ENCODE peak calls at places on chromosomes 16 and 17, in eight cellular contexts. D is activated CD8-positive, alpha-beta T cell treated with anti-CD3 and anti-CD28 coated beads for 36 hours; U is dorsolateral prefrontal cortex; Q is transverse colon; E is GM10248; H is endothelial cell; P is fibroblast of pulmonary artery; G is gastrocnemius medialis. S is an unnamed sample.
A peak's percentile ranks its signal among the peaks of the same experiment; 100 is the strongest.

GRCh38 chr16:59296002-59296401 is 561.9 kb upstream of the GOT2 start:
- DNase-seq in D (no peak), U (no peak), Q (no peak), E (no peak), H (no peak), P (no peak), G (no peak), S (no peak)

GRCh38 chr16:62035115-62036092 is 834 bp downstream of the CDH8 start:
- DNase-seq in D (no peak), U (peak; percentile 51), Q (no peak), E (no peak), H (peak; percentile 51), P (no peak), G (no peak), S (no peak)

GRCh38 chr17:28612936-28613872 is 781 bp downstream of the RSKR start:
- DNase-seq in D (peak; percentile 55), U (no peak), Q (peak; percentile 21), E (peak; percentile 39), H (peak; percentile 62), P (peak; percentile 54), G (no peak), S (peak; percentile 53)

GRCh38 chr16:8686031-8686621 is 11.7 kb downstream of the ABAT start:
- DNase-seq in D (no peak), U (peak; percentile 57), Q (peak; percentile 23), E (no peak), H (no peak), P (no peak), G (no peak), S (no peak)

GRCh38 chr17:82588266-82589175 is 59.7 kb downstream of the WDR45B start:
- DNase-seq in D (no peak), U (no peak), Q (no peak), E (no peak), H (no peak), P (no peak), G (no peak), S (no peak)

GRCh38 chr17:42288985-42289862 is 926 bp downstream of the STAT5A start:
- DNase-seq in D (peak; percentile 72), U (peak; percentile 45), Q (peak; percentile 68), E (peak; percentile 60), H (no peak), P (no peak), G (peak; percentile 48), S (peak; percentile 70)

GRCh38 chr17:921161-921560 is 58.4 kb downstream of the NXN start:
- DNase-seq in D (no peak), U (no peak), Q (no peak), E (no peak), H (no peak), P (no peak), G (peak; percentile 41), S (no peak)

GRCh38 chr16:89187337-89188063 is 12.8 kb downstream of the SLC22A31 start:
- DNase-seq in D (peak; percentile 66), U (no peak), Q (no peak), E (no peak), H (no peak), P (peak; percentile 38), G (no peak), S (no peak)

GRCh38 chr17:28381141-28381825 is 9.8 kb downstream of the SARM1 start:
- DNase-seq in D (peak; percentile 52), U (no peak), Q (peak; percentile 47), E (peak; percentile 52), H (peak; percentile 74), P (no peak), G (no peak), S (peak; percentile 69)

GRCh38 chr17:65515512-65515911 is 45.9 kb downstream of the AXIN2 start:
- DNase-seq in D (no peak), U (no peak), Q (no peak), E (no peak), H (no peak), P (no peak), G (no peak), S (no peak)

GRCh38 chr17:67376509-67376891 is 581 bp upstream of the PITPNC1 start:
- DNase-seq in D (peak; percentile 48), U (no peak), Q (peak; percentile 21), E (no peak), H (no peak), P (no peak), G (no peak), S (peak; percentile 38)

GRCh38 chr17:59779521-59779920 is 72.1 kb downstream of the VMP1 start:
- DNase-seq in D (no peak), U (no peak), Q (no peak), E (no peak), H (no peak), P (no peak), G (no peak), S (no peak)
- TF ChIP-seq CTCF in D (no peak), U (no peak), Q (no peak), E (no peak), H (no peak), P (no peak), G (no peak), S (no peak)

GRCh38 chr17:43365356-43365755 is 33.4 kb upstream of the ARL4D start:
- DNase-seq in D (no peak), U (no peak), Q (no peak), E (no peak), H (no peak), P (no peak), G (no peak), S (no peak)
- TF ChIP-seq CTCF in D (peak; percentile 54), U (no peak), Q (peak; percentile 15), E (no peak), H (peak; percentile 34), P (peak; percentile 26), G (no peak), S (no peak)

GRCh38 chr17:3893003-3893719 is at the start of gene CAMKK1:
- DNase-seq in D (peak; percentile 90), U (peak; percentile 79), Q (peak; percentile 94), E (peak; percentile 99), H (peak; percentile 89), P (peak; percentile 81), G (peak; percentile 84), S (peak; percentile 100)
- TF ChIP-seq CTCF in D (no peak), U (peak; percentile 22), Q (no peak), E (no peak), H (no peak), P (no peak), G (no peak), S (no peak)

GRCh38 chr17:75239214-75239613 is 22.2 kb downstream of the GGA3 start:
- DNase-seq in D (no peak), U (no peak), Q (no peak), E (no peak), H (no peak), P (no peak), G (no peak), S (no peak)

GRCh38 chr17:75239778-75240393 is 21.5 kb downstream of the GGA3 start:
- DNase-seq in D (no peak), U (no peak), Q (no peak), E (no peak), H (no peak), P (no peak), G (no peak), S (no peak)

GRCh38 chr17:75241143-75241430 is 20.3 kb downstream of the GGA3 start:
- DNase-seq in D (no peak), U (no peak), Q (no peak), E (no peak), H (no peak), P (peak; percentile 12), G (peak; percentile 37), S (no peak)

GRCh38 chr17:75241502-75241901 is 19.9 kb downstream of the GGA3 start:
- DNase-seq in D (no peak), U (no peak), Q (no peak), E (no peak), H (no peak), P (no peak), G (no peak), S (no peak)

DNA sequence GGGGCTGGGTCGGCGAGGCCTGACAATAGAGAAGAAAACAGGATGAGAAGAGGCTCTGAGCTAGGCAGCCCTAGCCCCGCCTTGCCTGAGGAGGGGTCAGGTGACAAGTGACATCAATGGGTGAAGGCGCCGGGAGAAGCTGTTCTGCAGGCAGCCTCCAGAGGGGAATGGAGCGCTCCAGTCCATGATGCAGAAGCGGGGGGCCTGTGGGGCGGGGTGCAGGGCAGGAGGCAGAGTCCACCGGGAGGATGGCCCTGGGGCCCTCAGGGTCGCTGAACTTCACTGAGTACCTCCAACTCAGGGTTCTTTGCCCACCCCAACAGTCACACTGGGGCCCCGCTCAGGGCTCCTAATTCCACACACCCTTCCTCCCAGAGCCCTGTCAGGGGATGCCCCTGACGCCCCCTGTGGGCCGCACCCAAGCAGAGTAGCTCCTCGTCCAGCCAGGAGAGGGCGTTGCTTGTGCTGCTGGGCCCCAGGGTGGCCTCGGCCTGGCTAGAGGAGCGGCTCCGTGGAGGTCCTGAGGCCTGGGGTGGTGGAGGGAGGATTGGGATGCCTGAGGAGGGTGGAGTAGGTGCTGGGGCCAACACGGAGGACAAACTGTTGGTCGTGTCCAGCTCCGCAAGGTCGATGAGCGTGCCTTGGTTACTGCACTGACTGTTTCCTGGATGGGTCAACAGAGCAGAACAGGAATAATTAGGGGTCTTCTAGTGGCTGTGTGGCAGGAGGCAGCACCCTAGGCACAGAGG is 20.8 kb downstream of the GGA3 start:
- DNase-seq in D (peak; percentile 69), U (peak; percentile 67), Q (no peak), E (peak; percentile 54), H (peak; percentile 71), P (peak; percentile 37), G (peak; percentile 35), S (no peak)
- TF ChIP-seq CTCF in D (peak; percentile 72), U (no peak), Q (peak; percentile 23), E (peak; percentile 59), H (peak; percentile 68), P (peak; percentile 73), G (peak; percentile 25), S (peak; percentile 91)

DNA sequence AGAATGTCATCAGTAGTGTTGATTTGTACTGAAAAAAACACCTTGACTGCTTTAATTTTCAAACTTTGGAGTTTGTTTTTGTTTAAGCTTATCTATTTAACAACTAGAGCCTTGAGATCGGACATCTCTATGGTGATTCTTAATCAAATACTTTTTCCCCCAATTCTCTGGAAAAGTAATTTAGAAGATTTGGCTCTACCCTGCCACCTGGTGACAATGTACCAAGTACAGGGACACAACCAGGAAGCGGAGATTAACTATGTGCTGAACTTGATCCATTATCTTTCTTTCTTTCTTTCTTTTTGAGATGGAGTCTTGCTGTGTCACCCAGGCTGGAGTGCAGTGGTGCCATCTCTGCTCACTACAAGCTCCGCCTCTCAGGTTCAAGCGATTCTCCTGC is 30.8 kb downstream of the USP43 start:
- DNase-seq in D (no peak), U (no peak), Q (no peak), E (no peak), H (no peak), P (no peak), G (no peak), S (no peak)
- TF ChIP-seq CTCF in D (no peak), U (no peak), Q (peak; percentile 37), E (peak; percentile 15), H (no peak), P (no peak), G (no peak), S (no peak)